ENCODE peak calls at places on chromosomes 1 and 21, in six cellular contexts. R is H9, M is neuronal stem cell, P is H1, C is mesenchymal stem cell, G is mesendoderm. S is an unnamed sample. For H3K4me1, the result is how much of the 10 kb centered on the place peaks cover.

GRCh38 chr21:44475266-44475665 is 20.0 kb downstream of the LRRC3 start:
- DNase-seq in M (no peak), C (no peak), P (no peak), R (no peak), G (no peak), S (no peak)

GRCh38 chr1:178518894-178519293 is 6.0 kb downstream of the TEX35 start:
- DNase-seq in C (no peak), P (no peak), M (no peak), R (no peak), G (no peak), S (no peak)

GRCh38 chr1:25462732-25463131 is 32.0 kb downstream of the MACO1 start:
- DNase-seq in M (no peak), G (no peak), R (no peak), P (no peak), C (no peak), S (no peak)

GRCh38 chr1:20185834-20186782 is at the start of the genes PLA2G2C and UBXN10:
- DNase-seq in C (peak), R (peak), P (peak), G (peak), M (peak), S (no peak)

GRCh38 chr1:221308534-221309511 is 429.6 kb downstream of the HLX start:
- DNase-seq in C (no peak), M (no peak), G (no peak), P (no peak), R (no peak), S (no peak)

GRCh38 chr1:54774820-54775498 is 10.6 kb upstream of the PARS2 start:
- DNase-seq in C (peak), G (peak), M (peak), P (peak), R (peak), S (peak)

GRCh38 chr1:70528591-70529333 is 117.7 kb downstream of the CTH start:
- DNase-seq in R (peak), P (peak), M (peak), C (peak), G (peak), S (peak)

GRCh38 chr1:47175227-47175934 is 14.5 kb downstream of the PDZK1IP1 start:
- DNase-seq in G (peak), C (peak), P (peak), M (peak), R (peak), S (peak)

GRCh38 chr1:184947497-184948256 is 26.6 kb downstream of the NIBAN1 start:
- DNase-seq in C (no peak), M (no peak), R (no peak), P (no peak), G (no peak), S (no peak)

GRCh38 chr1:174713796-174714195 is 266.0 kb downstream of the GPR52 start:
- DNase-seq in M (no peak), C (no peak), G (no peak), R (no peak), P (no peak), S (no peak)

GRCh38 chr1:93416183-93416582 is 31.7 kb upstream of the FNBP1L start:
- DNase-seq in M (no peak), C (no peak), P (no peak), G (no peak), R (no peak), S (no peak)

GRCh38 chr1:14866841-14867626 is 268.5 kb downstream of the KAZN start:
- DNase-seq in R (no peak), P (no peak), M (no peak), G (no peak), C (no peak), S (no peak)

GRCh38 chr1:228283043-228283371 is 75.2 kb downstream of the OBSCN start:
- DNase-seq in R (peak), G (no peak), M (no peak), P (no peak), C (no peak), S (no peak)

GRCh38 chr1:1000357-1001056 is 610 bp upstream of the HES4 start:
- DNase-seq in M (peak), P (peak), G (peak), C (peak), R (peak), S (peak)

GRCh38 chr21:43712268-43712942 is 6.5 kb upstream of the PDXK start:
- DNase-seq in R (peak), C (peak), G (peak), P (no peak), M (no peak), S (peak)

GRCh38 chr1:24179251-24179895 is 7.7 kb downstream of the IFNLR1 start:
- DNase-seq in G (no peak), P (no peak), M (no peak), C (no peak), R (no peak), S (no peak)

GRCh38 chr1:25253911-25254310 is 6.7 kb upstream of the RSRP1 start:
- DNase-seq in M (no peak), R (peak), G (peak), C (peak), P (no peak), S (peak)

GRCh38 chr1:37795340-37796110 is 1.9 kb downstream of the MANEAL start:
- DNase-seq in R (peak), G (peak), P (peak), M (peak), C (peak), S (peak)

GRCh38 chr1:12458571-12458970 is 159.4 kb downstream of the DHRS3 start:
- DNase-seq in G (no peak), M (no peak), C (no peak), R (no peak), P (no peak), S (no peak)

GRCh38 chr21:44089001-44089911 is 17.9 kb upstream of the PWP2 start:
- DNase-seq in C (no peak), P (peak), M (no peak), G (no peak), R (no peak), S (no peak)

GRCh38 chr1:71427066-71427465 is 346.2 kb upstream of the ZRANB2 start:
- DNase-seq in P (no peak), G (no peak), M (no peak), R (no peak), C (no peak), S (no peak)

GRCh38 chr1:19435851-19436465 is 49.4 kb downstream of the CAPZB start:
- DNase-seq in M (no peak), R (no peak), G (no peak), C (peak), P (no peak), S (peak)

GRCh38 chr1:205598841-205599666 is 32.8 kb downstream of the ELK4 start:
- DNase-seq in M (no peak), G (no peak), C (peak), R (no peak), P (no peak), S (peak)

GRCh38 chr1:203051841-203052324 is 25.6 kb downstream of the PPFIA4 start:
- DNase-seq in P (no peak), G (no peak), M (no peak), R (no peak), C (no peak), S (no peak)

GRCh38 chr21:37273911-37274690 is 7.0 kb upstream of the VPS26C start:
- DNase-seq in R (no peak), G (no peak), M (no peak), P (no peak), C (no peak), S (no peak)

GRCh38 chr1:198357937-198358336 is 182.5 kb downstream of the ATP6V1G3 start:
- DNase-seq in C (no peak), G (no peak), P (no peak), R (no peak), M (no peak), S (no peak)

GRCh38 chr1:151718011-151718431 is 1.4 kb upstream of the CELF3 start:
- DNase-seq in M (no peak), G (no peak), P (no peak), C (no peak), R (no peak), S (no peak)

GRCh38 chr21:36247316-36247715 is 72.7 kb upstream of the MORC3 start:
- DNase-seq in M (no peak), R (no peak), P (no peak), C (peak), G (no peak), S (peak)

DNA sequence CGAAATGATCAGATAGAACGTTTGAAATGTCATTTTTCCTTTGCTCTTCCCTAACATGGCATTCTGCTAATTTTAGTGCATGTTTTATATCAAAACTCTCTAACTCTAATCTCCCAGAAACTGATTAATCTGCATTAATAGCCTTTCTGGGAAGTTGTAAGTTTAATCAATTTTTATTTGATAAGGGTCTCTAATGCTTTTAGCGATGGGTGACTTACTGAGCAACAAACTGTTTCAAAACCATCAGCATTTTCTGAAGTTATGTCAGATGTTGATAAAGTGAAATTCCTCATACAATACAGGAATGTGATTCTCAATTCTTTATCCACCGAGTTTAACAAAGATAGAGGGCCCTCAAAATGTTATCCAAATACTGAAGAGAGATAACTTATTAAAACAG is 431.6 kb upstream of the CXADR start:
- DNase-seq in C (no peak), P (no peak), R (no peak), M (no peak), G (no peak), S (no peak)
- H3K4me1 ChIP-seq in C (under half), P (under half), R (under half), M (under half), G (under half), S (under half)

GRCh38 chr1:186976700-186977099 is 148.0 kb downstream of the PLA2G4A start:
- DNase-seq in G (no peak), M (no peak), C (no peak), P (no peak), R (no peak), S (no peak)
- H2BK15ac ChIP-seq in G (no peak), M (no peak), C (no peak), P (no peak), R (no peak), S (no peak)

DNA sequence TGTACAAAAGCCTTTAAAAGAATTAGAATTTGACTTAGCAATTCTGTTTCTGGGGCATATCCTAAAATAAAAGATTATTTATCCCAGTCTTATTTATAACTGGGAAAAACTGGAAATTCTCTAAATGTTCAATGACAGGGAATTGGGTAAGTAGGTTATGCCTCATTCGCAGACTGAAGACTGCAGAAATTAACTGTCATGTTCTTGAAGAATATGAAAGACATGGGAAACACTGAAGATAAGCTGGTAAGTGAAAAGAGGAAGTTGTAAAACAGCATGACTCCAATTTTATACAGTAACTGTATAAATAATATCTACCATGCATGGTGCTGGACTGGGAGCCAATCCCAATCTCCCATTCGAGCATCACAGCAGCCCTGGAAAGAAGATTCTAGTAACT is 50.6 kb upstream of the SLC2A1 start:
- DNase-seq in G (no peak), C (no peak), M (no peak), P (no peak), R (no peak), S (no peak)
- H3K4me1 ChIP-seq in G (under half), C (under half), M (under half), P (under half), R (under half), S (under half)

DNA sequence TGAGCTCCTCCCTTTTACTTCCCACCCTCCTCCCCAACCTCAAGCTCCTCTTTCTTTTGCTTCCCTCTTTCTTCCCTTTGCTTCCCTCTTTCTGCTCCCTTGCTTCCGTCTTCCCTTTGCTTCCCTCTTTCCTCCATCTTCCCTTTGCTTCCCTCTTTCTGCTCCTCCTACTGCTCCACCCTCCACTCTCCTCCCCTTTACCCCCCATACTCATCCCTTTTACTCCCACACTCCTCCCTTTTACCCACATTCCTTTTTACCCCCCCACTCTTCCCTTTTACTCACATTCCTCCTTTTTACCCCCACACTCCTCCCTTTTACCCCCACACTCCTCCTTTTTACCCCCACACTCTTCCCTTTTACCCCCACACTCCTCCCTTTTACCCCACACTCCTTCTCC is 30.2 kb downstream of the PGBD5 start:
- DNase-seq in M (no peak), R (no peak), C (no peak), G (no peak), P (no peak), S (no peak)
- H2BK15ac ChIP-seq in M (no peak), R (no peak), C (no peak), G (no peak), P (no peak), S (no peak)

S was measured in IMR-90.